ENCODE peak calls at places on chromosomes 16 and 17, in four cellular contexts. X, P, F and Z are unnamed samples.

GRCh38 chr16:30377812-30378235 is 3.2 kb downstream of the MYL11 start:
- DNase-seq in X (peak), P (peak), F (peak), Z (peak)

GRCh38 chr17:2634361-2634960 is 41.0 kb downstream of the PAFAH1B1 start:
- DNase-seq in X (no peak), P (no peak), F (no peak), Z (no peak)

GRCh38 chr17:3531266-3532101 is 26.1 kb downstream of the TRPV3 start:
- DNase-seq in X (no peak), P (no peak), F (no peak), Z (no peak)

GRCh38 chr16:87316450-87316922 is 706 bp downstream of the C16orf95 start:
- DNase-seq in X (no peak), P (no peak), F (no peak), Z (no peak)

GRCh38 chr17:78253946-78254672 is 22.7 kb downstream of the TMEM235 start:
- DNase-seq in X (no peak), P (peak), F (peak), Z (peak)

GRCh38 chr16:87288753-87289362 is 28.3 kb downstream of the C16orf95 start:
- DNase-seq in X (no peak), P (no peak), F (no peak), Z (no peak)

GRCh38 chr17:15247891-15248529 is 17.1 kb downstream of the PMP22 start:
- DNase-seq in X (no peak), P (no peak), F (no peak), Z (no peak)

GRCh38 chr17:8290043-8290442 is 1.6 kb downstream of the RANGRF start:
- DNase-seq in X (no peak), P (no peak), F (no peak), Z (no peak)

GRCh38 chr17:9648521-9649110 is 3.3 kb downstream of the USP43 start:
- DNase-seq in X (no peak), P (no peak), F (no peak), Z (no peak)

GRCh38 chr17:16935241-16935663 is 36.7 kb downstream of the TNFRSF13B start:
- DNase-seq in X (no peak), P (no peak), F (no peak), Z (no peak)

GRCh38 chr16:3720418-3720817 is 3.1 kb upstream of the TRAP1 start:
- DNase-seq in X (no peak), P (no peak), F (no peak), Z (no peak)

GRCh38 chr16:15593235-15593634 is 49.7 kb downstream of the MARF1 start:
- DNase-seq in X (no peak), P (no peak), F (peak), Z (no peak)

GRCh38 chr17:80112471-80113032 is 11.2 kb downstream of the GAA start:
- DNase-seq in X (no peak), P (no peak), F (no peak), Z (no peak)

GRCh38 chr17:42554250-42555121 is 1.8 kb downstream of the HSD17B1 start:
- DNase-seq in X (no peak), P (peak), F (peak), Z (peak)

GRCh38 chr17:19755821-19756510 is 7.9 kb upstream of the ALDH3A1 start:
- DNase-seq in X (no peak), P (no peak), F (no peak), Z (no peak)

GRCh38 chr17:35587074-35587961 is at the start of gene AP2B1:
- DNase-seq in X (peak), P (peak), F (peak), Z (peak)

GRCh38 chr17:79183221-79184158 is 108.9 kb downstream of the ENGASE start:
- DNase-seq in X (no peak), P (peak), F (no peak), Z (no peak)

GRCh38 chr16:68470461-68471150 is 22.3 kb upstream of the SMPD3 start:
- DNase-seq in X (peak), P (no peak), F (no peak), Z (no peak)

GRCh38 chr16:89737341-89738071 is 16.2 kb downstream of the ZNF276 start:
- DNase-seq in X (no peak), P (no peak), F (no peak), Z (no peak)

GRCh38 chr16:57231821-57232350 is 13.2 kb upstream of the ARL2BP start:
- DNase-seq in X (no peak), P (no peak), F (no peak), Z (no peak)

GRCh38 chr17:59234631-59235030 is 14.3 kb downstream of the GDPD1 start:
- DNase-seq in X (no peak), P (no peak), F (no peak), Z (no peak)

GRCh38 chr17:34581446-34582184 is 2.2 kb downstream of the TMEM132E start:
- DNase-seq in X (no peak), P (peak), F (no peak), Z (no peak)

GRCh38 chr16:84603115-84603816 is 14.6 kb downstream of the COTL1 start:
- DNase-seq in X (no peak), P (no peak), F (peak), Z (no peak)

GRCh38 chr17:50218771-50219315 is 17.4 kb upstream of the COL1A1 start:
- DNase-seq in X (no peak), P (no peak), F (no peak), Z (peak)

GRCh38 chr16:31334934-31335333 is 20.0 kb upstream of the ITGAX start:
- DNase-seq in X (no peak), P (no peak), F (no peak), Z (no peak)

GRCh38 chr16:57676624-57677085 is 8.5 kb downstream of the ADGRG3 start:
- DNase-seq in X (no peak), P (no peak), F (no peak), Z (peak)

GRCh38 chr16:67104061-67104460 is 5.7 kb upstream of the PHAF1 start:
- DNase-seq in X (no peak), P (peak), F (peak), Z (peak)

GRCh38 chr17:42484304-42484703 is 25.6 kb downstream of the ATP6V0A1 start:
- DNase-seq in X (peak), P (no peak), F (no peak), Z (peak)

GRCh38 chr17:66417300-66417719 is 114.9 kb downstream of the PRKCA start:
- DNase-seq in X (no peak), P (no peak), F (no peak), Z (peak)

GRCh38 chr17:16255481-16255901 is 38.5 kb downstream of the PIGL start:
- DNase-seq in X (no peak), P (no peak), F (no peak), Z (peak)

GRCh38 chr16:84738255-84739038 is 38.6 kb downstream of the USP10 start:
- DNase-seq in X (peak), P (peak), F (peak), Z (peak)

GRCh38 chr17:40854175-40854814 is 12.7 kb downstream of the KRT12 start:
- DNase-seq in X (no peak), P (no peak), F (peak), Z (peak)

GRCh38 chr17:30426292-30426691 is 47.6 kb downstream of the CPD start:
- DNase-seq in X (no peak), P (no peak), F (no peak), Z (no peak)
- TF ChIP-seq NFIC in X (no peak), P (no peak), F (no peak), Z (no peak)

DNA sequence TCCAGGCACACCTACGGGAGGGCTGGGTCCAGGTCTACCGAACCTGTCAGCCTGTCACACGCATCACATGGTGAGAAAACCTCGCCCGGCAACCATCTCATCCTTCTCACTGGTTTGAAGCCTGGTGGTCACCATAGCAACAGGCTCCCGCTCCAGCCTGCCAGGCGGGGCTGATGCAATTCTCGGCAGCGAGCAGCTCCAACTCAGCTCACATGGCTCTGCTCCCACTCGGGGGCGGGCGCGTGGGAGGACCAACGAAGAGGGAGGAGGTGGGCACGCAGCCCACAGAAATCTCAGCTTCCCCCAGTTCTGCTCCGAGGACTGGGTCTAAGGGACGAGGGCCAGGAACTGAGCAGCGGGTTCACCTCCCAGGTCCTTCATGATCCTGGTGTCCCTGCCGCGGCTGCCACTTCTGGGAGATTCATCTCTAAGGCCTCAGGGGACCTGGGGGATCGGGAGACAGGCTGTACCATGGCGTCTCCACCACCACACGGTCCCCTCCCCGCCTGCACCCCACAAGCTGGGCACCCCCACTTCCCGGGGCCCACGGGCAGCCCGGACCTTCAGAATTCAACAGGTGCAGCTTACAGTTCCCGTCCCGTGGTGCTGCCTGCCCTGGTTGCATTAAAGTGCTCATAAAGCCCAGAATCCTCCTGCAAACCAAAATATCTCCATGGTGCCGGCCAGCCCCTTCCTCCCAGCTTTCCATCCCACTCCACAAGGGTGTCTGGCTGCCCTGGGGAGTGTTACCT is 25.8 kb downstream of the ABR start:
- DNase-seq in X (no peak), P (peak), F (peak), Z (peak)
- TF ChIP-seq NFIC in X (no peak), P (no peak), F (no peak), Z (no peak)

GRCh38 chr16:53692146-53692545 is 11.5 kb downstream of the RPGRIP1L start:
- DNase-seq in X (no peak), P (no peak), F (peak), Z (no peak)

GRCh38 chr16:53695070-53695469 is 8.6 kb downstream of the RPGRIP1L start:
- DNase-seq in X (no peak), P (no peak), F (no peak), Z (no peak)

GRCh38 chr16:53689636-53690035 is 14.0 kb downstream of the RPGRIP1L start:
- DNase-seq in X (no peak), P (no peak), F (no peak), Z (no peak)
- TF ChIP-seq NFIC in X (no peak), P (no peak), F (no peak), Z (no peak)

GRCh38 chr17:82333279-82334171 is at the start of gene SECTM1:
- DNase-seq in X (no peak), P (peak), F (no peak), Z (no peak)
- TF ChIP-seq NFIC in X (no peak), P (no peak), F (no peak), Z (no peak)

GRCh38 chr16:51150894-51151320 is at the start of gene SALL1:
- DNase-seq in X (no peak), P (no peak), F (no peak), Z (no peak)

GRCh38 chr16:51151435-51151950 is 423 bp upstream of the SALL1 start:
- DNase-seq in X (no peak), P (peak), F (no peak), Z (peak)

GRCh38 chr16:51152691-51153261 is 1.7 kb upstream of the SALL1 start:
- DNase-seq in X (no peak), P (peak), F (no peak), Z (no peak)

GRCh38 chr16:51153275-51153991 is 2.4 kb upstream of the SALL1 start:
- DNase-seq in X (no peak), P (peak), F (no peak), Z (no peak)

DNA sequence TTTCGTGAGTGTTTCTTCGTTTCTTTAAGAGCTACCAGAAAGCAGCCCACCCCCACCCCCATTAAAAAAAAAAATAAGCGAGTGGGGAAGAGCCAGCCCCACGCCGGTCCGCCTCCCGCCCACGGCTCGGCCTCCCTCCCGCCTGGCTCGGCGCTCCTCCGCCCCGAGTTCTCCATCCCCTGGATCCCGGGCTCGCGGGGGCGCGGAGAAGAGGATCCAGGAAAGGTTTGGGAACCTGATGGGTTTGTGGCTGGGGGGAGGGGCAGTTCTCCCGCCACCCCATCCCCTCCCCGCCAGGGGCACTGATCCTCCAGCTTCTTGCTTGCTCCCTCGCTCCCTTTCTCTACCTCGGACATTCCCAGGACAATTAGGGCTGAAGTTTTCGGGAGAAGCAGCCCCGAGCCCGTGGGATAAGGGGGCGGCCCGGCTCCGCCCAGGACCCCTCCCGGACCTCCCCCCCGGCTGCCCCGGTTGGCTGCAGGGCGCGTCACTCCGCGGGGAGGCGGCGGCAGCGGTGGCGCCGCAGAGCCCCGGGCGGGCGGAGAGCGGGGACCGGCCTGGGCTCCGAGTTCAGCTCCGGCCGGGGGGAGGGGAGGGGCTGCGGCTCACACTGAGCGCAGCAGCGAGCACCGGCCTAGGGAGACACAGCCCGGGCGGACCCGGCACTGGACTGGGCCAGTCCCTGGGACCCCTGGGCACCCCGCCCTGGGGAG is 1.0 kb upstream of the SALL1 start:
- DNase-seq in X (no peak), P (peak), F (no peak), Z (peak)
- TF ChIP-seq NFIC in X (no peak), P (no peak), F (no peak), Z (no peak)

DNA sequence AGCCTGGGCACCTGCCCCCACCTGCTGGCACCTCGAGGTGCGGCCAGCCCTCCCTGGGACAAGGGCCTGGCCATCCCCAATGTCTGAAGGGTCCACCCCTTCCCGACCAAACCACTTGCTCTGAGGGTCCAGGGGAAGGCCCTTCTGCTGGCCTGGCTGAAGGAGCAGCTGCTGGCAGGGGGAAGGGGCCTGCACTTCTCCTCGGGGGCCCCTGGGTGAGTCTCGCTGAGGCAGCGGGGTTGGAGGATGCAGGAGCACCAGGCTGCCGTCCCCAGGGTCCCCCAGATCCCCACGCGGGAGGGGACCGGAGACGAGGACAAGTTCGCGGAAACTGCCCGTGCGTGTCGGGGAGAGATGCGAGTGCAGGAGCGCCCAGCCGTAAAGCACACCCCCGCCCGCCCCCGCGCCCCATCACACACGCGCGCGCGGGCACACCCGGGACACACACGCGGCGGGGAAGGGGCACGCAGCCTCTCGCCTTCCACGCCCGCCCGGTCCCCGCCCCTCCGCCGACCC is 725 bp upstream of the CACNA1H start:
- DNase-seq in X (no peak), P (no peak), F (peak), Z (no peak)
- TF ChIP-seq NFIC in X (no peak), P (no peak), F (no peak), Z (no peak)

GRCh38 chr17:49018116-49018612 is 21.0 kb downstream of the IGF2BP1 start:
- DNase-seq in X (no peak), P (no peak), F (no peak), Z (no peak)

GRCh38 chr17:49016775-49017463 is 19.7 kb downstream of the IGF2BP1 start:
- DNase-seq in X (no peak), P (peak), F (no peak), Z (no peak)

GRCh38 chr17:49015179-49015923 is 18.2 kb downstream of the IGF2BP1 start:
- DNase-seq in X (no peak), P (no peak), F (no peak), Z (no peak)

GRCh38 chr17:49013311-49014205 is 16.4 kb downstream of the IGF2BP1 start:
- DNase-seq in X (no peak), P (no peak), F (no peak), Z (no peak)

GRCh38 chr17:49015924-49016774 is 19.0 kb downstream of the IGF2BP1 start:
- DNase-seq in X (no peak), P (no peak), F (no peak), Z (no peak)
- TF ChIP-seq NFIC in X (no peak), P (no peak), F (no peak), Z (no peak)